ENCODE peak calls at places on chromosomes 2 and 18, in ten cellular contexts. A is astrocyte of the cerebellum, U is mammary epithelial cell, G is tibial artery, V is brain microvascular endothelial cell, X is thyroid gland, D is body of pancreas, W is mucosa of descending colon, C is stomach, R is astrocyte of the spinal cord. J is an unnamed sample.

GRCh38 chr2:196277002-196277401 is 105.6 kb upstream of the STK17B start:
- DNase-seq in A (peak), U (peak), G (no peak), V (no peak), X (no peak), D (no peak), W (peak), C (no peak), R (peak), J (peak)

GRCh38 chr2:144020047-144020446 is 499.9 kb downstream of the ZEB2 start:
- DNase-seq in A (no peak), U (no peak), G (no peak), V (no peak), X (no peak), D (no peak), W (no peak), C (no peak), R (no peak), J (no peak)

GRCh38 chr2:33322099-33322498 is 154.3 kb upstream of the RASGRP3 start:
- DNase-seq in A (no peak), U (no peak), G (no peak), V (peak), X (no peak), D (peak), W (no peak), C (no peak), R (peak), J (peak)

GRCh38 chr18:61292280-61292679 is 41.0 kb upstream of the CDH20 start:
- DNase-seq in A (no peak), U (no peak), G (no peak), V (no peak), X (no peak), D (no peak), W (no peak), C (no peak), R (no peak), J (no peak)

GRCh38 chr2:53575606-53576360 is 191.8 kb upstream of the CHAC2 start:
- DNase-seq in A (no peak), U (no peak), G (no peak), V (peak), X (no peak), D (no peak), W (no peak), C (no peak), R (no peak), J (peak)

GRCh38 chr2:169693344-169693743 is 861 bp downstream of the CFAP210 start:
- DNase-seq in A (no peak), U (no peak), G (no peak), V (no peak), X (no peak), D (no peak), W (peak), C (no peak), R (no peak), J (no peak)

GRCh38 chr2:101361079-101361478 is 26.2 kb downstream of the CREG2 start:
- DNase-seq in A (no peak), U (no peak), G (no peak), V (no peak), X (no peak), D (no peak), W (peak), C (no peak), R (no peak), J (no peak)

GRCh38 chr2:231708773-231709635 is 679 bp downstream of the PTMA start:
- DNase-seq in A (no peak), U (peak), G (peak), V (peak), X (peak), D (peak), W (peak), C (peak), R (peak), J (peak)

GRCh38 chr18:45059695-45060094 is 379.0 kb downstream of the SETBP1 start:
- DNase-seq in A (no peak), U (peak), G (no peak), V (peak), X (no peak), D (no peak), W (no peak), C (no peak), R (peak), J (peak)

GRCh38 chr18:80163183-80163582 is 54.1 kb downstream of the ADNP2 start:
- DNase-seq in A (no peak), U (no peak), G (no peak), V (no peak), X (no peak), D (no peak), W (no peak), C (no peak), R (no peak), J (no peak)

GRCh38 chr18:80161781-80162417 is 52.8 kb downstream of the ADNP2 start:
- DNase-seq in A (no peak), U (no peak), G (no peak), V (no peak), X (no peak), D (no peak), W (no peak), C (no peak), R (no peak), J (no peak)

GRCh38 chr18:80158365-80158764 is 49.3 kb downstream of the ADNP2 start:
- DNase-seq in A (no peak), U (no peak), G (no peak), V (no peak), X (no peak), D (no peak), W (no peak), C (no peak), R (no peak), J (no peak)

GRCh38 chr18:80157708-80158343 is 48.8 kb downstream of the ADNP2 start:
- DNase-seq in A (peak), U (peak), G (no peak), V (peak), X (peak), D (peak), W (peak), C (peak), R (peak), J (peak)

DNA sequence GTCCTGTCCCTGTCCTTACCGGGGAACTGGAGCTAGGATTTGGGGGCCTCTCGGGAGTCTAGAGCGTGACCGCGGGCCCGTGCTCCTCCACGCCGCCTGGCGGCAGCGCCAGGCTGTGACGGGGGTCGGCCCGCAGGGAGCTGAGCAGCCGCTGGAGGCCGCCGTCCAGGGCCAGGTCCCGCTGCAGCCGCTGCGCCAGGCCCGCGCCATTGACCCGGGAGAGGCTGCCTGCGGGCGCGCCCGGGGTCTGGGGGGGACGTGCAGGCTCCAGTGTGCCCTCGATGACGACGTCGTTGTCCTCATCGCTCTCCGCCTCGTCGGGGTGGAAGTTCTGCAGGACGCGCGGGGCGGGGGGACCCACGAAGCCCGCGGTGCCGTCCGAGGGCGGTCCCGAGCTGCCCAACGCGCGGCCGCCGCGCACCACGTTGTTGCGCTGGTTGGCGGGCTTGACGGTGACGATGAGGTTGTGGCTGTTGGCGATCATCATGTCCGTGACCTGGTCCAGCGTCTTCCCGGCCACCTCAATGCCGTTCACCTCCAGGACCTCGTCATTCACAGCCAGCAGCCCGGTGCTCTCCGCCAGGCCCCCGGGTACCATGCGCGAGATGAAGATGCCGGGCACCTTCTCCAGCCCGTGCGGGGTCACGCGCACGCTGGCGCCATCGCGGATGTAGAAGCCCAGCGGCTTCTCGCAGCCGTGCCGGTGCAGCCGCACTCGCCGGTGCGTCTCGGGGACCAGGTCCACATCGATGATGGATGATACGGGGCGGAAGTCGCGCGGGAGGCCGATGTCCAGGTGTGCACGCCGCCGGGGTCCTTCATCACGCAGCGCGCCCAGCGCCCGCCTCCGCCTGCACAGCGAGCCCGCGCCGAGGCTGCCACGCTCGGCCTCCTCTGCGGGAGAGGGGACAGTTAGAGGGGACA is 50.9 kb downstream of the ADNP2 start:
- DNase-seq in A (no peak), U (no peak), G (no peak), V (no peak), X (peak), D (no peak), W (peak), C (no peak), R (no peak), J (peak)
- TF ChIP-seq CTCF in A (peak), U (no peak), G (peak), V (peak), X (peak), D (peak), W (no peak), C (no peak), R (peak), J (peak)

GRCh38 chr2:54722641-54723299 is 692 bp upstream of the EML6 start:
- DNase-seq in A (no peak), U (peak), G (no peak), V (no peak), X (no peak), D (no peak), W (peak), C (no peak), R (peak), J (peak)

GRCh38 chr2:54725343-54726099 is 2.1 kb downstream of the EML6 start:
- DNase-seq in A (no peak), U (no peak), G (no peak), V (no peak), X (no peak), D (no peak), W (no peak), C (no peak), R (no peak), J (no peak)

GRCh38 chr2:54723300-54724149 is at the start of gene EML6:
- DNase-seq in A (peak), U (peak), G (peak), V (peak), X (peak), D (peak), W (peak), C (peak), R (peak), J (peak)

GRCh38 chr2:54724560-54725342 is 1.3 kb downstream of the EML6 start:
- DNase-seq in A (no peak), U (peak), G (peak), V (no peak), X (peak), D (peak), W (peak), C (peak), R (no peak), J (no peak)

GRCh38 chr2:54724150-54724559 is 693 bp downstream of the EML6 start:
- DNase-seq in A (no peak), U (peak), G (no peak), V (no peak), X (no peak), D (no peak), W (no peak), C (no peak), R (peak), J (peak)
- H3K4me3 ChIP-seq in A (peak), U (peak), G (peak), V (peak), X (peak), D (peak), W (no peak), C (peak), R (peak), J (peak)

GRCh38 chr2:240577281-240578109 is 9.0 kb upstream of the CAPN10 start:
- DNase-seq in A (no peak), U (no peak), G (no peak), V (no peak), X (no peak), D (no peak), W (no peak), C (no peak), R (no peak), J (no peak)
- TF ChIP-seq CTCF in A (no peak), U (no peak), G (no peak), V (no peak), X (no peak), D (no peak), W (no peak), C (no peak), R (no peak), J (no peak)

GRCh38 chr18:13973061-13973460 is 57.7 kb upstream of the MC2R start:
- DNase-seq in A (no peak), U (no peak), G (no peak), V (no peak), X (no peak), D (no peak), W (no peak), C (no peak), R (no peak), J (no peak)
- H3K4me3 ChIP-seq in A (no peak), U (no peak), G (no peak), V (no peak), X (no peak), D (no peak), W (no peak), C (no peak), R (no peak), J (no peak)

GRCh38 chr18:64678048-64678447 is 529.2 kb upstream of the LINC00305 start:
- DNase-seq in A (no peak), U (no peak), G (no peak), V (no peak), X (no peak), D (no peak), W (no peak), C (no peak), R (no peak), J (no peak)
- TF ChIP-seq CTCF in A (no peak), U (no peak), G (no peak), V (no peak), X (no peak), D (no peak), W (no peak), C (no peak), R (no peak), J (no peak)

GRCh38 chr2:70765507-70765906 is 2.5 kb downstream of the ADD2 start:
- DNase-seq in A (no peak), U (no peak), G (no peak), V (no peak), X (no peak), D (no peak), W (no peak), C (no peak), R (no peak), J (no peak)

GRCh38 chr2:70767699-70768584 is at the start of gene ADD2:
- DNase-seq in A (no peak), U (peak), G (no peak), V (no peak), X (peak), D (peak), W (no peak), C (no peak), R (peak), J (peak)

GRCh38 chr2:70767094-70767698 is 804 bp downstream of the ADD2 start:
- DNase-seq in A (no peak), U (no peak), G (no peak), V (no peak), X (peak), D (no peak), W (no peak), C (no peak), R (no peak), J (no peak)

GRCh38 chr2:70768585-70769085 is 635 bp upstream of the ADD2 start:
- DNase-seq in A (no peak), U (no peak), G (no peak), V (no peak), X (no peak), D (no peak), W (no peak), C (no peak), R (no peak), J (no peak)

GRCh38 chr2:70766357-70767093 is 1.5 kb downstream of the ADD2 start:
- DNase-seq in A (no peak), U (no peak), G (no peak), V (no peak), X (no peak), D (no peak), W (no peak), C (no peak), R (no peak), J (no peak)
- H3K4me3 ChIP-seq in A (peak), U (no peak), G (peak), V (no peak), X (no peak), D (no peak), W (no peak), C (peak), R (no peak), J (no peak)

GRCh38 chr18:29596959-29597358 is 1420.0 kb upstream of the CDH2 start:
- DNase-seq in A (no peak), U (no peak), G (no peak), V (no peak), X (no peak), D (no peak), W (no peak), C (no peak), R (no peak), J (no peak)
- TF ChIP-seq CTCF in A (no peak), U (no peak), G (no peak), V (no peak), X (no peak), D (no peak), W (no peak), C (no peak), R (no peak), J (no peak)

GRCh38 chr2:65576861-65577601 is 144.6 kb upstream of the SPRED2 start:
- DNase-seq in A (peak), U (peak), G (no peak), V (peak), X (no peak), D (no peak), W (no peak), C (no peak), R (peak), J (peak)
- H3K4me3 ChIP-seq in A (no peak), U (no peak), G (peak), V (no peak), X (no peak), D (no peak), W (no peak), C (no peak), R (no peak), J (no peak)

J was measured in fibroblast of pulmonary artery.